ENCODE peak calls at places on chromosomes 4 and X, in nine cellular contexts. I is thoracic aorta; M is stimulated activated CD4-positive, alpha-beta T cell treated with anti-CD3 and anti-CD28 coated beads, Interleukin-2, amount 100 ng/mL, for 48 hours; X is WTC11; W is H54; K is aorta; P is GM04503; B is RWPE2; E is ELF-1. F is an unnamed sample.
A peak's percentile ranks its signal among the peaks of the same experiment; 100 is the strongest.

GRCh38 chrX:106619797-106620196 is 8.0 kb downstream of the RADX start:
- DNase-seq in W (no peak), B (no peak), X (no peak), E (no peak), I (no peak), M (no peak), K (no peak), P (no peak), F (no peak)

GRCh38 chr4:121408-122084 is 2.8 kb upstream of the ZNF718 start:
- DNase-seq in K (no peak), I (no peak), B (no peak), W (no peak), P (no peak), M (no peak), X (no peak), E (no peak), F (no peak)

GRCh38 chr4:142202404-142203332 is 566.3 kb downstream of the IL15 start:
- DNase-seq in X (peak; percentile 35), B (no peak), M (no peak), K (no peak), W (no peak), E (no peak), I (no peak), P (no peak), F (no peak)

GRCh38 chr4:186144180-186144579 is 39.7 kb downstream of the FAM149A start:
- DNase-seq in M (no peak), W (no peak), P (no peak), K (peak; percentile 56), I (no peak), B (no peak), E (peak; percentile 61), X (no peak), F (no peak)

GRCh38 chrX:13966071-13966850 is 63.4 kb downstream of the GEMIN8 start:
- DNase-seq in P (no peak), X (no peak), B (no peak), K (no peak), W (no peak), M (no peak), E (no peak), I (no peak), F (no peak)

GRCh38 chr4:47829438-47829837 is 8.4 kb downstream of the CORIN start:
- DNase-seq in B (no peak), X (no peak), P (no peak), W (no peak), E (no peak), M (no peak), I (no peak), K (no peak), F (no peak)

GRCh38 chr4:156476359-156476758 is 495.2 kb downstream of the PDGFC start:
- DNase-seq in W (peak; percentile 30), K (no peak), E (no peak), X (no peak), I (no peak), B (no peak), M (no peak), P (peak; percentile 98), F (no peak)

GRCh38 chrX:79413009-79413408 is 45.9 kb upstream of the ITM2A start:
- DNase-seq in M (no peak), K (no peak), W (no peak), B (no peak), E (peak; percentile 5), P (no peak), X (no peak), I (no peak), F (no peak)

GRCh38 chr4:16788893-16789292 is 109.6 kb downstream of the LDB2 start:
- DNase-seq in P (no peak), W (no peak), E (peak; percentile 31), M (no peak), B (no peak), I (no peak), K (no peak), X (no peak), F (no peak)

GRCh38 chrX:74535211-74535621 is 79.2 kb downstream of the RLIM start:
- DNase-seq in I (no peak), M (no peak), E (peak; percentile 80), K (no peak), X (peak; percentile 16), B (no peak), P (no peak), W (no peak), F (peak; percentile 58)